ENCODE peak calls at places on chromosomes 7 and 10, in nine cellular contexts. One of them, this sample, is unnamed.
A peak's percentile ranks its signal among the peaks of the same experiment; 100 is the strongest.

GRCh38 chr7:32583791-32584190 is 88.5 kb downstream of the AVL9 start:
- DNase-seq in A549: no peak
- DNase-seq in AG09309: peak; percentile 45
- DNase-seq in RWPE1: no peak
- DNase-seq in left ventricle myocardium inferior: no peak
- DNase-seq in heart left ventricle: no peak
- DNase-seq in left lung: no peak
- DNase-seq in fibroblast of pulmonary artery: no peak
- DNase-seq in lower lobe of right lung: no peak
- DNase-seq in this sample: no peak

GRCh38 chr7:136036336-136036735 is 59.2 kb upstream of the MTPN start:
- DNase-seq in lower lobe of right lung: no peak
- DNase-seq in AG09309: no peak
- DNase-seq in left lung: no peak
- DNase-seq in RWPE1: no peak
- DNase-seq in A549: no peak
- DNase-seq in heart left ventricle: no peak
- DNase-seq in left ventricle myocardium inferior: no peak
- DNase-seq in fibroblast of pulmonary artery: no peak
- DNase-seq in this sample: no peak

GRCh38 chr10:75922435-75922834 is 491.0 kb downstream of the LRMDA start:
- DNase-seq in A549: peak; percentile 12
- DNase-seq in fibroblast of pulmonary artery: peak; percentile 17
- DNase-seq in left ventricle myocardium inferior: no peak
- DNase-seq in left lung: no peak
- DNase-seq in RWPE1: no peak
- DNase-seq in lower lobe of right lung: no peak
- DNase-seq in heart left ventricle: no peak
- DNase-seq in AG09309: no peak
- DNase-seq in this sample: no peak

GRCh38 chr7:1889556-1890181 is 219.6 kb downstream of the ELFN1 start:
- DNase-seq in left ventricle myocardium inferior: no peak
- DNase-seq in lower lobe of right lung: no peak
- DNase-seq in fibroblast of pulmonary artery: peak; percentile 50
- DNase-seq in RWPE1: no peak
- DNase-seq in AG09309: peak; percentile 31
- DNase-seq in heart left ventricle: peak; percentile 18
- DNase-seq in A549: no peak
- DNase-seq in left lung: peak; percentile 45
- DNase-seq in this sample: no peak

GRCh38 chr7:85806321-85806720 is 619.5 kb upstream of the SEMA3D start:
- DNase-seq in left lung: no peak
- DNase-seq in AG09309: no peak
- DNase-seq in left ventricle myocardium inferior: no peak
- DNase-seq in fibroblast of pulmonary artery: no peak
- DNase-seq in lower lobe of right lung: no peak
- DNase-seq in A549: peak; percentile 13
- DNase-seq in RWPE1: no peak
- DNase-seq in heart left ventricle: no peak
- DNase-seq in this sample: no peak

GRCh38 chr7:27923308-27923980 is 183.5 kb downstream of the TAX1BP1 start:
- DNase-seq in RWPE1: no peak
- DNase-seq in left ventricle myocardium inferior: peak; percentile 74
- DNase-seq in left lung: no peak
- DNase-seq in heart left ventricle: peak; percentile 54
- DNase-seq in fibroblast of pulmonary artery: peak; percentile 60
- DNase-seq in A549: no peak
- DNase-seq in lower lobe of right lung: no peak
- DNase-seq in AG09309: no peak
- DNase-seq in this sample: no peak

GRCh38 chr7:142760071-142760642 is 10.6 kb upstream of the PRSS2 start:
- DNase-seq in lower lobe of right lung: no peak
- DNase-seq in AG09309: no peak
- DNase-seq in fibroblast of pulmonary artery: peak; percentile 21
- DNase-seq in left ventricle myocardium inferior: no peak
- DNase-seq in heart left ventricle: no peak
- DNase-seq in left lung: no peak
- DNase-seq in RWPE1: no peak
- DNase-seq in A549: no peak
- DNase-seq in this sample: no peak

GRCh38 chr7:91182819-91183405 is 81.3 kb upstream of the FZD1 start:
- DNase-seq in A549: no peak
- DNase-seq in fibroblast of pulmonary artery: peak; percentile 75
- DNase-seq in left lung: no peak
- DNase-seq in RWPE1: peak; percentile 33
- DNase-seq in lower lobe of right lung: no peak
- DNase-seq in heart left ventricle: no peak
- DNase-seq in left ventricle myocardium inferior: no peak
- DNase-seq in AG09309: peak; percentile 91
- DNase-seq in this sample: no peak

GRCh38 chr7:26813426-26813825 is 51.0 kb downstream of the SKAP2 start:
- DNase-seq in heart left ventricle: no peak
- DNase-seq in RWPE1: no peak
- DNase-seq in AG09309: no peak
- DNase-seq in lower lobe of right lung: no peak
- DNase-seq in left lung: no peak
- DNase-seq in left ventricle myocardium inferior: no peak
- DNase-seq in fibroblast of pulmonary artery: peak; percentile 10
- DNase-seq in A549: peak; percentile 62
- DNase-seq in this sample: no peak

GRCh38 chr7:135726911-135727673 is 894 bp downstream of the SLC13A4 start:
- DNase-seq in left ventricle myocardium inferior: no peak
- DNase-seq in heart left ventricle: no peak
- DNase-seq in AG09309: no peak
- DNase-seq in lower lobe of right lung: no peak
- DNase-seq in A549: no peak
- DNase-seq in RWPE1: no peak
- DNase-seq in left lung: no peak
- DNase-seq in fibroblast of pulmonary artery: no peak
- DNase-seq in this sample: no peak

GRCh38 chr10:122632031-122632430 is 67.6 kb downstream of the C10orf120 start:
- DNase-seq in lower lobe of right lung: no peak
- DNase-seq in left ventricle myocardium inferior: no peak
- DNase-seq in fibroblast of pulmonary artery: no peak
- DNase-seq in AG09309: no peak
- DNase-seq in A549: no peak
- DNase-seq in RWPE1: no peak
- DNase-seq in left lung: no peak
- DNase-seq in heart left ventricle: no peak
- DNase-seq in this sample: no peak

GRCh38 chr10:44046605-44047004 is 338.3 kb downstream of the CXCL12 start:
- DNase-seq in left ventricle myocardium inferior: no peak
- DNase-seq in RWPE1: peak; percentile 11
- DNase-seq in heart left ventricle: no peak
- DNase-seq in left lung: no peak
- DNase-seq in AG09309: no peak
- DNase-seq in A549: no peak
- DNase-seq in fibroblast of pulmonary artery: no peak
- DNase-seq in lower lobe of right lung: no peak
- DNase-seq in this sample: no peak

GRCh38 chr7:96563409-96563808 is 146.2 kb downstream of the SEM1 start:
- DNase-seq in left ventricle myocardium inferior: no peak
- DNase-seq in A549: no peak
- DNase-seq in lower lobe of right lung: no peak
- DNase-seq in left lung: no peak
- DNase-seq in heart left ventricle: no peak
- DNase-seq in RWPE1: no peak
- DNase-seq in AG09309: no peak
- DNase-seq in fibroblast of pulmonary artery: no peak
- DNase-seq in this sample: no peak

GRCh38 chr10:33006342-33006887 is 48.4 kb upstream of the ITGB1 start:
- DNase-seq in AG09309: no peak
- DNase-seq in left ventricle myocardium inferior: no peak
- DNase-seq in A549: peak; percentile 64
- DNase-seq in fibroblast of pulmonary artery: no peak
- DNase-seq in RWPE1: no peak
- DNase-seq in left lung: no peak
- DNase-seq in heart left ventricle: no peak
- DNase-seq in lower lobe of right lung: no peak
- DNase-seq in this sample: no peak

GRCh38 chr10:33009244-33010131 is 51.5 kb upstream of the ITGB1 start:
- DNase-seq in left lung: no peak
- DNase-seq in fibroblast of pulmonary artery: no peak
- DNase-seq in heart left ventricle: no peak
- DNase-seq in left ventricle myocardium inferior: no peak
- DNase-seq in RWPE1: no peak
- DNase-seq in A549: no peak
- DNase-seq in lower lobe of right lung: no peak
- DNase-seq in AG09309: no peak
- DNase-seq in this sample: no peak

GRCh38 chr10:33008499-33009243 is 50.6 kb upstream of the ITGB1 start:
- DNase-seq in AG09309: peak; percentile 91
- DNase-seq in lower lobe of right lung: no peak
- DNase-seq in A549: peak; percentile 94
- DNase-seq in RWPE1: peak; percentile 59
- DNase-seq in left lung: no peak
- DNase-seq in fibroblast of pulmonary artery: peak; percentile 91
- DNase-seq in left ventricle myocardium inferior: no peak
- DNase-seq in heart left ventricle: no peak
- DNase-seq in this sample: no peak

GRCh38 chr10:33005322-33006282 is 47.6 kb upstream of the ITGB1 start:
- DNase-seq in fibroblast of pulmonary artery: peak; percentile 97
- DNase-seq in A549: peak; percentile 97
- DNase-seq in left lung: peak; percentile 94
- DNase-seq in AG09309: peak; percentile 97
- DNase-seq in left ventricle myocardium inferior: peak; percentile 71
- DNase-seq in heart left ventricle: peak; percentile 90
- DNase-seq in lower lobe of right lung: peak; percentile 88
- DNase-seq in RWPE1: peak; percentile 86
- DNase-seq in this sample: no peak

GRCh38 chr10:33010132-33011037 is 52.4 kb upstream of the ITGB1 start:
- DNase-seq in left ventricle myocardium inferior: no peak
- DNase-seq in AG09309: peak; percentile 95
- DNase-seq in RWPE1: peak; percentile 65
- DNase-seq in A549: peak; percentile 98
- DNase-seq in fibroblast of pulmonary artery: peak; percentile 72
- DNase-seq in heart left ventricle: no peak
- DNase-seq in left lung: no peak
- DNase-seq in lower lobe of right lung: no peak
- DNase-seq in this sample: no peak
- TF ChIP-seq CTCF in left ventricle myocardium inferior: peak; percentile 42
- TF ChIP-seq CTCF in AG09309: peak; percentile 60
- TF ChIP-seq CTCF in RWPE1: peak; percentile 74
- TF ChIP-seq CTCF in A549: peak; percentile 56
- TF ChIP-seq CTCF in fibroblast of pulmonary artery: peak; percentile 58
- TF ChIP-seq CTCF in heart left ventricle: peak; percentile 29
- TF ChIP-seq CTCF in left lung: peak; percentile 12
- TF ChIP-seq CTCF in lower lobe of right lung: peak; percentile 35
- TF ChIP-seq CTCF in this sample: no peak

DNA sequence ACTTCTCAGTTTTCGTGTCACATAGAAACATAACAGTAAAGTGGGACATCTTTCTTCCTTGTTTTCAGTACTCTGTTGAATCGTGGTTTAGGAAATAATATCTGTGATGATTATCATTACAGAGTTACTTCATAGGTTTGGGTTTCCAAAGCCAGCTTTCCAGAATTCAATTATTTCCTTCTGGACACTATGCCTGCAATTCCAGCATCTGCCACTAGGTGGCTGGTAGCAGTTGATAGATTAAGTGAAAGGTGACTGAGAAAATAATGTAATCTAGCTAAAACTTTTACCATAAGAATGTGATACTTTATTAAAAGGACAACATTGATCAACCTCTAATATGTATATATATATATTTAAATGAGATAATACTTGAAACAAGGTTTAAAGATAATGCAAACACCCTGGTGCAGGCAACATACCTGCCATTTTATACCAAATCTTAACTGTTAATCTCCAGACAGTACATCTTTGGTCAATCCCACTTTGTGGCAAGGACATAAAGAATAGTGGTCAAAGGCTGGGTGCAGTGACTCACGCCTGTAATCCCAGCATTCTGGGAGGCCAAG is 102.6 kb downstream of the SH3PXD2A start:
- DNase-seq in left ventricle myocardium inferior: no peak
- DNase-seq in left lung: no peak
- DNase-seq in A549: peak; percentile 35
- DNase-seq in fibroblast of pulmonary artery: no peak
- DNase-seq in heart left ventricle: no peak
- DNase-seq in RWPE1: no peak
- DNase-seq in AG09309: no peak
- DNase-seq in lower lobe of right lung: no peak
- DNase-seq in this sample: no peak
- TF ChIP-seq CTCF in left ventricle myocardium inferior: peak; percentile 67
- TF ChIP-seq CTCF in left lung: peak; percentile 80
- TF ChIP-seq CTCF in A549: peak; percentile 63
- TF ChIP-seq CTCF in fibroblast of pulmonary artery: peak; percentile 78
- TF ChIP-seq CTCF in heart left ventricle: peak; percentile 67
- TF ChIP-seq CTCF in RWPE1: peak; percentile 69
- TF ChIP-seq CTCF in AG09309: peak; percentile 52
- TF ChIP-seq CTCF in lower lobe of right lung: peak; percentile 70
- TF ChIP-seq CTCF in this sample: no peak

GRCh38 chr7:86908948-86909347 is 150.5 kb downstream of the ELAPOR2 start:
- DNase-seq in AG09309: no peak
- DNase-seq in fibroblast of pulmonary artery: peak; percentile 28
- DNase-seq in heart left ventricle: no peak
- DNase-seq in RWPE1: no peak
- DNase-seq in left lung: no peak
- DNase-seq in lower lobe of right lung: no peak
- DNase-seq in left ventricle myocardium inferior: no peak
- DNase-seq in A549: no peak
- DNase-seq in this sample: no peak

GRCh38 chr7:86914468-86915054 is 144.9 kb downstream of the ELAPOR2 start:
- DNase-seq in left lung: no peak
- DNase-seq in A549: peak; percentile 5
- DNase-seq in heart left ventricle: no peak
- DNase-seq in lower lobe of right lung: no peak
- DNase-seq in RWPE1: peak; percentile 8
- DNase-seq in fibroblast of pulmonary artery: peak; percentile 42
- DNase-seq in left ventricle myocardium inferior: no peak
- DNase-seq in AG09309: no peak
- DNase-seq in this sample: no peak

GRCh38 chr7:86913709-86914108 is 145.7 kb downstream of the ELAPOR2 start:
- DNase-seq in heart left ventricle: no peak
- DNase-seq in left lung: no peak
- DNase-seq in fibroblast of pulmonary artery: no peak
- DNase-seq in A549: no peak
- DNase-seq in lower lobe of right lung: no peak
- DNase-seq in AG09309: peak; percentile 69
- DNase-seq in left ventricle myocardium inferior: no peak
- DNase-seq in RWPE1: no peak
- DNase-seq in this sample: no peak

GRCh38 chr7:86916277-86916825 is 143.1 kb downstream of the ELAPOR2 start:
- DNase-seq in left lung: no peak
- DNase-seq in A549: no peak
- DNase-seq in left ventricle myocardium inferior: no peak
- DNase-seq in fibroblast of pulmonary artery: no peak
- DNase-seq in AG09309: no peak
- DNase-seq in heart left ventricle: no peak
- DNase-seq in RWPE1: no peak
- DNase-seq in lower lobe of right lung: no peak
- DNase-seq in this sample: no peak

GRCh38 chr7:86911703-86912102 is 147.8 kb downstream of the ELAPOR2 start:
- DNase-seq in fibroblast of pulmonary artery: no peak
- DNase-seq in AG09309: no peak
- DNase-seq in left ventricle myocardium inferior: no peak
- DNase-seq in A549: no peak
- DNase-seq in RWPE1: no peak
- DNase-seq in heart left ventricle: no peak
- DNase-seq in left lung: no peak
- DNase-seq in lower lobe of right lung: no peak
- DNase-seq in this sample: no peak
- TF ChIP-seq CTCF in fibroblast of pulmonary artery: no peak
- TF ChIP-seq CTCF in AG09309: no peak
- TF ChIP-seq CTCF in left ventricle myocardium inferior: no peak
- TF ChIP-seq CTCF in A549: no peak
- TF ChIP-seq CTCF in RWPE1: no peak
- TF ChIP-seq CTCF in heart left ventricle: no peak
- TF ChIP-seq CTCF in left lung: no peak
- TF ChIP-seq CTCF in lower lobe of right lung: no peak
- TF ChIP-seq CTCF in this sample: no peak

GRCh38 chr7:15007507-15007906 is 105.0 kb upstream of the DGKB start:
- DNase-seq in heart left ventricle: no peak
- DNase-seq in left ventricle myocardium inferior: no peak
- DNase-seq in lower lobe of right lung: no peak
- DNase-seq in left lung: no peak
- DNase-seq in AG09309: no peak
- DNase-seq in fibroblast of pulmonary artery: peak; percentile 10
- DNase-seq in RWPE1: no peak
- DNase-seq in A549: peak; percentile 22
- DNase-seq in this sample: no peak
- TF ChIP-seq CTCF in heart left ventricle: no peak
- TF ChIP-seq CTCF in left ventricle myocardium inferior: no peak
- TF ChIP-seq CTCF in lower lobe of right lung: no peak
- TF ChIP-seq CTCF in left lung: no peak
- TF ChIP-seq CTCF in AG09309: peak; percentile 24
- TF ChIP-seq CTCF in fibroblast of pulmonary artery: peak; percentile 47
- TF ChIP-seq CTCF in RWPE1: no peak
- TF ChIP-seq CTCF in A549: peak; percentile 16
- TF ChIP-seq CTCF in this sample: no peak